ENCODE peak calls at places on chromosomes 13 and 19, in seven cellular contexts. W, O, Q, M, X, V and Y are unnamed samples.

GRCh38 chr13:40961224-40961623 is 57.9 kb downstream of the ELF1 start:
- DNase-seq in V (no peak), O (no peak), X (no peak), W (no peak), M (no peak), Q (no peak), Y (no peak)

GRCh38 chr19:17933414-17934129 is 757 bp downstream of the CCDC124 start:
- DNase-seq in M (no peak), V (no peak), W (peak; percentile 18), O (no peak), Q (no peak), X (no peak), Y (no peak)

GRCh38 chr19:34351382-34351802 is 13.6 kb upstream of the GPI start:
- DNase-seq in V (peak; percentile 87), M (no peak), Q (no peak), O (no peak), X (no peak), W (no peak), Y (no peak)

GRCh38 chr19:56639217-56639616 is 3.7 kb upstream of the SMIM17 start:
- DNase-seq in W (peak; percentile 48), Q (no peak), M (no peak), O (no peak), V (no peak), X (no peak), Y (no peak)

GRCh38 chr19:10399878-10400277 is 3.5 kb downstream of the CDC37 start:
- DNase-seq in Q (no peak), X (no peak), W (no peak), O (no peak), M (no peak), V (no peak), Y (no peak)

GRCh38 chr19:51690359-51691121 is 2.6 kb upstream of the SPACA6 start:
- DNase-seq in O (peak; percentile 84), X (peak; percentile 88), V (peak; percentile 58), Q (peak; percentile 83), W (peak; percentile 84), M (peak; percentile 86), Y (no peak)

GRCh38 chr19:33683881-33684549 is 62.3 kb downstream of the CHST8 start:
- DNase-seq in W (peak; percentile 91), O (no peak), X (no peak), Q (peak; percentile 45), V (no peak), M (peak; percentile 76), Y (peak; percentile 61)

GRCh38 chr13:113211774-113212173 is 2.4 kb downstream of the CUL4A start:
- DNase-seq in O (no peak), Q (no peak), W (peak; percentile 78), X (no peak), V (no peak), M (no peak), Y (no peak)

GRCh38 chr13:32530841-32531253 is 7.7 kb downstream of the N4BP2L2 start:
- DNase-seq in W (peak; percentile 1), Q (no peak), X (no peak), V (no peak), O (no peak), M (no peak), Y (no peak)

GRCh38 chr13:88125055-88125454 is 453.9 kb downstream of the SLITRK5 start:
- DNase-seq in W (no peak), O (no peak), V (no peak), Q (no peak), M (no peak), X (no peak), Y (no peak)
- TF ChIP-seq POLR2AphosphoS5 in W (no peak), O (no peak), V (no peak), Q (no peak), M (no peak), X (no peak), Y (no peak)

GRCh38 chr19:1271528-1272422 is 2.6 kb downstream of the CIRBP start:
- DNase-seq in O (no peak), W (no peak), Q (no peak), V (no peak), X (peak; percentile 89), M (peak; percentile 83), Y (no peak)

GRCh38 chr19:1274081-1274851 is 1.1 kb upstream of the FAM174C start:
- DNase-seq in O (no peak), X (peak; percentile 87), V (no peak), M (peak; percentile 90), W (no peak), Q (no peak), Y (no peak)

GRCh38 chr19:1272423-1273262 is 2.7 kb upstream of the FAM174C start:
- DNase-seq in M (no peak), O (no peak), V (no peak), Q (no peak), X (peak; percentile 33), W (no peak), Y (no peak)

GRCh38 chr19:1274852-1275259 is 474 bp upstream of the FAM174C start:
- DNase-seq in V (no peak), O (peak; percentile 56), Q (peak; percentile 80), X (no peak), M (no peak), W (peak; percentile 65), Y (no peak)

DNA sequence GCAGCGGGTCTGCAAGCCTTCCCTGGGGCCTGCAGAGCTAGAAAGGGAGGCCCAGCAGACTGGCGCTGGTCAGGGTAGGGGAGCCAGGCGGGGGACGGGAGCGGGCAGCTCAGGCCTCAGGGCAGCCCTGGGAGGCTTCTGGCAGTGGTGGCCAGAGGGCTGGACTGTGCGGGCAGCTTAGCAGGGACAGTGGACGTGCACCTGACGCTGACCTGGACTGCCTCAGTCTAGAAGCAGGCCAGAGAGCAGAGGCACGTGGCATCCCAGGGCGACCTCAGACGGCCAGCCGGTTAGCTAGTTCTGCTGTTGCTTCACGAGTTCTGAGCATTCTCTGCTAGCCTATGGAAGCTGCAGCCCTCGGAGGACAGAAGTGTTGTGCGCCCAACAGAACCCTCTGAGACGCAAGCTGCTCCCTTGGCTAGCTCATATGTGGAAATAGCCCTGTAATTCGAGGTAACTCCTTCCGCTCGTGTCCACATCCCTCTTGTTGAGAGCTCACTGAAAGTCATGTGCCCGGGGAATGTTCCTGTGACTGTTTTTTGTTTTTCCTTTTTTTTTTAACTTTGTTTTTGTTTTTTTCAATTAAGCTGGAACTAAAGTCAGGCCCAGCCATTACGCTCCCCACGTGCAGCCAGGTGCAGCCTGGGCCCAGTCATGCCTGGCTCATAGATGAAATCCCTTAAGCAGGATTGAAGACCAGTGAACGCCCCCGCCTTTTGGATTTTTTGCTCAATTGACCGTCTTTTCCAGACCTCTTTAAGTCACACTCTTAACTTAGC is 1.9 kb upstream of the FAM174C start:
- DNase-seq in V (no peak), Q (no peak), M (peak; percentile 79), X (peak; percentile 75), W (no peak), O (no peak), Y (no peak)
- TF ChIP-seq POLR2AphosphoS5 in V (no peak), Q (no peak), M (peak; percentile 60), X (no peak), W (peak; percentile 52), O (peak; percentile 1), Y (peak; percentile 94)

GRCh38 chr19:4437103-4437502 is 20.5 kb downstream of the UBXN6 start:
- DNase-seq in O (no peak), X (no peak), V (no peak), W (no peak), Q (no peak), M (no peak), Y (no peak)
- TF ChIP-seq POLR2AphosphoS5 in O (no peak), X (no peak), V (no peak), W (no peak), Q (no peak), M (no peak), Y (no peak)

GRCh38 chr19:49127674-49128544 is 8.6 kb downstream of the PPFIA3 start:
- DNase-seq in X (peak; percentile 98), O (peak; percentile 99), V (peak; percentile 97), M (peak; percentile 97), Q (peak; percentile 97), W (peak; percentile 99), Y (peak; percentile 97)
- TF ChIP-seq POLR2AphosphoS5 in X (no peak), O (no peak), V (no peak), M (peak; percentile 73), Q (no peak), W (peak; percentile 97), Y (peak; percentile 71)

DNA sequence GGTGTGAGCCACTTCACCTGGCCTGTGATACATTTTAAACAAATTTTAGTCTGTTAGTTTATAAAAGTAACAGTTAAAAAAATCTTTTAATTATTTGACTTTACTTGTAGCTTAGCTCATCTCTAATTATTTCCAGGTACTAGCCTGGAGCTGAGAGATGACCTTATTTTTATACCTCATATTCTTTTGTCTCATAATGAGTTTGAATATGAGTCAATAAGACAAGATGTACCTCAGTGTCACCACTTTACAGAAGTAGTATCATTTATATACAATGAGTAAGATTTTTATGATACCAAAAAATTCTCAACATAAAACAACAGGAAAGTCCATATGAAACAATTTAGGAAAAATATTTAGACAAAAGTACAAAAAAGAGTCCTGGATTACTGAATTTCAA is 21.3 kb upstream of the USP12 start:
- DNase-seq in W (no peak), Q (no peak), O (no peak), X (no peak), V (no peak), M (no peak), Y (no peak)
- TF ChIP-seq POLR2AphosphoS5 in W (no peak), Q (no peak), O (no peak), X (no peak), V (no peak), M (no peak), Y (no peak)

GRCh38 chr19:6260912-6261636 is 18.7 kb downstream of the MLLT1 start:
- DNase-seq in O (peak; percentile 84), X (no peak), V (peak; percentile 41), Q (no peak), M (no peak), W (peak; percentile 82), Y (peak; percentile 38)
- TF ChIP-seq POLR2AphosphoS5 in O (no peak), X (no peak), V (no peak), Q (no peak), M (no peak), W (no peak), Y (no peak)

GRCh38 chr19:15452111-15453047 is 2.6 kb upstream of the WIZ start:
- DNase-seq in W (peak; percentile 99), X (peak; percentile 88), M (peak; percentile 86), V (peak; percentile 91), O (peak; percentile 98), Q (peak; percentile 92), Y (peak; percentile 98)
- TF ChIP-seq POLR2AphosphoS5 in W (peak; percentile 49), X (no peak), M (peak; percentile 81), V (peak; percentile 88), O (no peak), Q (no peak), Y (no peak)

GRCh38 chr19:7919681-7920519 is at the start of gene SNAPC2:
- DNase-seq in Q (peak; percentile 98), X (peak; percentile 100), V (peak; percentile 98), O (peak; percentile 90), M (peak; percentile 99), W (peak; percentile 97), Y (peak; percentile 80)
- TF ChIP-seq POLR2AphosphoS5 in Q (peak; percentile 87), X (peak; percentile 66), V (peak; percentile 81), O (peak; percentile 83), M (peak; percentile 90), W (peak; percentile 88), Y (no peak)